ENCODE peak calls at places on chromosome 16, in six cellular contexts. M is KG1, Z is cerebellum, L is NCI-H82, S is heart right ventricle, D is PC-9. C is an unnamed sample.

GRCh38 chr16:27761816-27762215 is 211.9 kb downstream of the KATNIP start:
- DNase-seq in M (no peak), Z (no peak), L (no peak), S (no peak), D (no peak), C (peak; percentile 26)

GRCh38 chr16:75580-76501 is 2.2 kb upstream of the MPG start:
- DNase-seq in M (peak; percentile 46), Z (no peak), L (peak; percentile 38), S (peak; percentile 84), D (no peak), C (no peak)

GRCh38 chr16:52572656-52573055 is 25.7 kb upstream of the TOX3 start:
- DNase-seq in M (no peak), Z (no peak), L (no peak), S (no peak), D (no peak), C (no peak)

GRCh38 chr16:67396159-67396774 is 3.0 kb upstream of the TPPP3 start:
- DNase-seq in M (no peak), Z (no peak), L (peak; percentile 97), S (peak; percentile 80), D (peak; percentile 94), C (peak; percentile 87)

GRCh38 chr16:85104821-85105391 is 7.4 kb downstream of the CIBAR2 start:
- DNase-seq in M (peak; percentile 87), Z (no peak), L (no peak), S (no peak), D (no peak), C (no peak)

GRCh38 chr16:8730335-8730915 is 56.0 kb downstream of the ABAT start:
- DNase-seq in M (no peak), Z (peak; percentile 77), L (no peak), S (no peak), D (no peak), C (no peak)

GRCh38 chr16:15807603-15808009 is 49.2 kb downstream of the MYH11 start:
- DNase-seq in M (no peak), Z (no peak), L (no peak), S (no peak), D (no peak), C (no peak)

GRCh38 chr16:17565605-17566004 is 94.8 kb upstream of the XYLT1 start:
- DNase-seq in M (no peak), Z (no peak), L (no peak), S (no peak), D (no peak), C (peak; percentile 22)

GRCh38 chr16:66057056-66057455 is 309.4 kb upstream of the CDH5 start:
- DNase-seq in M (no peak), Z (no peak), L (no peak), S (no peak), D (no peak), C (no peak)

GRCh38 chr16:1078579-1079021 is 6.1 kb downstream of the SSTR5 start:
- DNase-seq in M (no peak), Z (no peak), L (peak; percentile 84), S (no peak), D (peak; percentile 76), C (no peak)

GRCh38 chr16:72945081-72945480 is 102.8 kb downstream of the ZFHX3 start:
- DNase-seq in M (no peak), Z (no peak), L (no peak), S (no peak), D (no peak), C (no peak)

GRCh38 chr16:48117217-48118105 is 38.3 kb downstream of the ABCC12 start:
- DNase-seq in M (peak; percentile 0), Z (no peak), L (peak; percentile 91), S (peak; percentile 53), D (peak; percentile 34), C (peak; percentile 47)

GRCh38 chr16:11165894-11166665 is 89.9 kb downstream of the SOCS1 start:
- DNase-seq in M (no peak), Z (no peak), L (no peak), S (no peak), D (peak; percentile 32), C (no peak)

GRCh38 chr16:68319185-68319908 is 8.5 kb downstream of the PRMT7 start:
- DNase-seq in M (no peak), Z (no peak), L (no peak), S (no peak), D (no peak), C (no peak)

GRCh38 chr16:82082543-82083244 is 47.6 kb downstream of the HSD17B2 start:
- DNase-seq in M (no peak), Z (no peak), L (no peak), S (no peak), D (no peak), C (no peak)

GRCh38 chr16:82876951-82877350 is 250.2 kb downstream of the CDH13 start:
- DNase-seq in M (no peak), Z (no peak), L (no peak), S (no peak), D (no peak), C (no peak)

GRCh38 chr16:46691720-46692119 is 2.3 kb downstream of the ORC6 start:
- DNase-seq in M (no peak), Z (no peak), L (peak; percentile 5), S (no peak), D (no peak), C (no peak)

GRCh38 chr16:10895053-10895946 is 18.3 kb downstream of the CIITA start:
- DNase-seq in M (no peak), Z (no peak), L (no peak), S (peak; percentile 68), D (no peak), C (no peak)

GRCh38 chr16:4488486-4488967 is 12.3 kb downstream of the HMOX2 start:
- DNase-seq in M (no peak), Z (no peak), L (no peak), S (no peak), D (no peak), C (no peak)

GRCh38 chr16:84357191-84357651 is 11.1 kb upstream of the ATP2C2 start:
- DNase-seq in M (no peak), Z (peak; percentile 17), L (no peak), S (no peak), D (peak; percentile 87), C (no peak)

GRCh38 chr16:73033271-73033998 is 14.5 kb downstream of the ZFHX3 start:
- DNase-seq in M (no peak), Z (no peak), L (no peak), S (no peak), D (no peak), C (no peak)